ENCODE peak calls at places on chromosome 11, in nine cellular contexts. I is Caco-2, J is hypothalamus, W is T-helper 2 cell, M is brain microvascular endothelial cell, L is astrocyte of the spinal cord, U is HT1080, E is T-helper 1 cell, V is KG1. S is an unnamed sample.

GRCh38 chr11:130763087-130763980 is 152.9 kb downstream of the SNX19 start:
- DNase-seq in M (no peak), W (no peak), J (no peak), U (no peak), E (no peak), L (no peak), V (no peak), I (no peak), S (no peak)

GRCh38 chr11:119772581-119772980 is 43.6 kb upstream of the NECTIN1 start:
- DNase-seq in L (no peak), M (no peak), U (no peak), E (no peak), I (no peak), W (no peak), J (no peak), V (no peak), S (no peak)

GRCh38 chr11:832529-833113 is at the start of gene CD151:
- DNase-seq in W (no peak), U (peak; percentile 66), M (no peak), I (peak; percentile 72), L (peak; percentile 63), J (no peak), E (peak; percentile 41), V (no peak), S (no peak)

GRCh38 chr11:34481307-34481706 is 32.3 kb downstream of the ELF5 start:
- DNase-seq in J (no peak), E (no peak), V (no peak), I (no peak), L (no peak), W (no peak), M (no peak), U (no peak), S (no peak)

GRCh38 chr11:133198326-133198725 is 334.0 kb downstream of the OPCML start:
- DNase-seq in J (no peak), W (no peak), L (no peak), I (no peak), V (no peak), E (no peak), M (no peak), U (no peak), S (no peak)

GRCh38 chr11:2991477-2992233 is 474 bp downstream of the NAP1L4 start:
- DNase-seq in I (peak; percentile 89), U (peak; percentile 31), L (peak; percentile 51), W (no peak), J (no peak), M (peak; percentile 12), E (no peak), V (peak; percentile 28), S (peak; percentile 23)

GRCh38 chr11:103624708-103625623 is 411.5 kb upstream of the DDI1 start:
- DNase-seq in M (peak; percentile 73), E (no peak), W (no peak), L (peak; percentile 89), U (peak; percentile 98), J (no peak), I (no peak), V (no peak), S (no peak)

GRCh38 chr11:9755561-9755960 is 91.7 kb downstream of the SWAP70 start:
- DNase-seq in M (peak; percentile 90), I (no peak), L (peak; percentile 89), J (no peak), W (no peak), U (peak; percentile 75), V (no peak), E (no peak), S (no peak)

GRCh38 chr11:28738549-28738948 is 630.4 kb downstream of the METTL15 start:
- DNase-seq in I (no peak), M (no peak), U (no peak), W (no peak), V (no peak), L (no peak), J (no peak), E (no peak), S (no peak)

S was measured in mucosa of gallbladder.